ENCODE peak calls at places on chromosomes 3 and 15, in four cellular contexts. K, Z, C and J are unnamed samples.

GRCh38 chr3:66441124-66441523 is 59.7 kb downstream of the LRIG1 start:
- DNase-seq in K (no peak), C (no peak), Z (no peak), J (peak)

GRCh38 chr3:37967252-37967881 is 23.2 kb upstream of the VILL start:
- DNase-seq in C (no peak), K (peak), Z (peak), J (peak)

GRCh38 chr3:77412591-77412990 is 372.7 kb downstream of the ROBO2 start:
- DNase-seq in C (no peak), Z (no peak), K (no peak), J (no peak)

GRCh38 chr3:119937229-119937628 is 155.3 kb downstream of the NR1I2 start:
- DNase-seq in K (peak), Z (no peak), C (peak), J (no peak)

GRCh38 chr3:171883893-171884279 is 40.7 kb downstream of the TMEM212 start:
- DNase-seq in K (no peak), C (no peak), Z (no peak), J (no peak)

GRCh38 chr3:168828014-168828413 is 732.3 kb upstream of the GOLIM4 start:
- DNase-seq in C (no peak), K (no peak), Z (no peak), J (no peak)

GRCh38 chr3:45597166-45597565 is 2.6 kb downstream of the LIMD1 start:
- DNase-seq in Z (no peak), C (no peak), K (no peak), J (no peak)

GRCh38 chr15:48325400-48325799 is 5.8 kb upstream of the DUT start:
- DNase-seq in K (no peak), C (no peak), Z (no peak), J (no peak)

GRCh38 chr3:53046171-53047170 is 598 bp upstream of the SFMBT1 start:
- DNase-seq in C (no peak), Z (no peak), K (no peak), J (peak)

GRCh38 chr3:45779746-45780735 is 16.3 kb downstream of the SLC6A20 start:
- DNase-seq in C (no peak), Z (no peak), K (no peak), J (peak)

GRCh38 chr3:36903119-36903882 is 41.6 kb downstream of the TRANK1 start:
- DNase-seq in K (no peak), C (no peak), Z (no peak), J (no peak)

GRCh38 chr3:36904641-36905040 is 40.2 kb downstream of the TRANK1 start:
- DNase-seq in Z (no peak), C (no peak), K (peak), J (peak)

GRCh38 chr3:36906504-36907149 is 38.2 kb downstream of the TRANK1 start:
- DNase-seq in C (no peak), Z (no peak), K (no peak), J (no peak)

GRCh38 chr3:36907911-36908646 is 36.8 kb downstream of the TRANK1 start:
- DNase-seq in Z (no peak), K (peak), C (peak), J (peak)

GRCh38 chr3:36905545-36905944 is 39.3 kb downstream of the TRANK1 start:
- DNase-seq in K (no peak), C (no peak), Z (no peak), J (no peak)
- TF ChIP-seq JUND in K (no peak), C (no peak), Z (no peak), J (no peak)

DNA sequence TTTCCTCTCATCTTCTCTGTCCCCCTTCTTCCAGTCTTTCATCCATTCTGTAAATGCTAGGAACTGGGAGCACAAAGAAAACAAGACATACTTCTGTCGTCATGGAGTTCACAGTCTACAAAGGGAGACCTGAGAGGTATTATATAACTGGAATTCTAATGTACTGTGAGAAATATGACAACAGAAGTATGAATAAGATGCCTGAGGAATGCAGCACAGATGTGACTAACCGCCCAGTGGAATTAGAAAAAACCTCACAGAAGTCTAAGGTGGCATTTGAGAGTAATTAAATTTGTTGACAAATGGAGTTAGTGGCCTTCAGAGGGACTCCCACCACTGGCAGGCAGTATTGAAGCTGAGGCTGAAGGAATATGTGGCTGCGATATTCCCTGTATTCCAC is 168.5 kb upstream of the FAM3D start:
- DNase-seq in C (no peak), K (no peak), Z (no peak), J (no peak)
- TF ChIP-seq JUND in C (no peak), K (no peak), Z (no peak), J (no peak)

DNA sequence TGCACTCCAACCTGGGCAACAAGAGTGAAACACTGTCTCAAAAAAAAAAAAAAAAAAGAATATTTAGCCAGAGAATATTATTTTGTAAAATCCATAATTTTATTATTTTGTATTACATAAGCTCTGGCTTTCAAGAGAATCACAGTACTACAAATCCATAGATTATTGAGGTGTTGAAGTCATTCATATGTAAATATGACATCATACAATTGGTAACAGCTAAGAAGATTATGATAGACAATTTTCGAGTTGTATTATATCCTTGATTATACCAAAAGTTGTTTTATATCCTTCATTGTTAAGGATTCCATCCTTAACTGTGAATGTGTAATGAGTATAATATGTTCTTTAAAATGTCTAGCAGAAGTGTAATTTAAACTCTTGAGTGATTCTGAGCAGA is 3.7 kb downstream of the MLF1 start:
- DNase-seq in Z (no peak), C (no peak), K (no peak), J (no peak)
- TF ChIP-seq JUND in Z (no peak), C (no peak), K (no peak), J (no peak)

DNA sequence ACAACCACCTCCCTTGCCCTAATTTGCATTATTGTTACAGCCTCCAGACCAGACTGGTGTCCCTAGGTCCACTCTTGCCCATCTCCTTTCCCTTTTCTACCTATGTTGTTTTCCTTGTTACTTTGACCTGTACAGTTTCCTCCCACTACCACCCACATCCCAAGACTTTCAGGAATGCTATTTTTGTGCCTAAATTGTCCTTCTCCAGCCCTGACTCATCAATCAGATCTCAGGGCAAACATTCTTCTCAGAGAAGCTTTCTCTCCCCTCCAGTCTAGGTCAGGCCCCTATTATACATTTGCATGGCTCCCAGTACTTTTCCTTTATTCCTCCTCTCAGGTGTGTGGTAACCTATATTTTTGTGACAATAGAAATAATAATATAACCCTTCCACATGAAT is 241.5 kb downstream of the IGSF11 start:
- DNase-seq in C (no peak), K (no peak), Z (no peak), J (no peak)
- TF ChIP-seq JUND in C (no peak), K (no peak), Z (no peak), J (no peak)

DNA sequence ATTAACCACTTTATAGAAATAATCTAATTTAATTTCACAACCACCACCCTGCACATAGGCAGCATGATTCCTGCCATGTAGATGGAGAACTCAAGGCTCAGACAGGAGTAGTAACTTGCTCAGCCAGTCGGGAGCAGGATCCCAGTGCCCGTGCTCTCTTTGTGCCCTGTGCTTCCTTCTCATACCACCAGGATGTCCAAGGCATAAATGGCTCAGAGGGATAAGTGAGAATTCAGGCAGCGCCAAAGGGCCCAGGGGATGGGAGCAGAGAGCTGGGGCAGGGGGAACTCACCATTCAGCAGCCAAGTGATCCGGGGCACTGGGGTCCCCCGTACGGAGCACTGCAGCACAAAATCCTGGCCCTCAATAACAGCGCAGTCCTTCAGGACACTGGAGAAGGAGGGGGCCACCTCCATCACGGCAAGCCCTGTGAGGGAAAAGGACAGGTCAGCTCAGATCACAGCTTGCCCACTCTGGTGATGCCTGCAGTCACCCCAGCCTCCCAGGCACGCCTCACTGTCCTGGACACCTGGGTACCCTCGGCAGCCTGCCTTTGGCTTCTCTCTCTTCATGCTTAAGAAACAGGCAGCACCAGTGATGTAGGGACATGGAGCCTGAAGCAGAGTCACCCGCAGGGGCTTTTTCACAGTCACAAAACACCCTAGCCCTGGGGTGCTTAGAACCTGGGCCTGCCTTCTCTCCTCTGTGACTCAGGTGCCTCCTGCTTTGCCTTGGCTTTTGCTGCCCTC is 141.0 kb upstream of the HACD2 start:
- DNase-seq in Z (no peak), C (no peak), K (no peak), J (no peak)
- TF ChIP-seq JUND in Z (no peak), C (no peak), K (no peak), J (no peak)